ENCODE peak calls at places on chromosomes 13 and 19, in six cellular contexts. O, W, R, Z, G and T are unnamed samples.

GRCh38 chr19:39406656-39407393 is at the start of gene ZFP36:
- DNase-seq in O (peak; percentile 65), W (peak; percentile 85), R (peak; percentile 85), Z (peak; percentile 95), G (peak; percentile 97), T (peak; percentile 91)

GRCh38 chr13:74134777-74135305 is 637 bp upstream of the KLF12 start:
- DNase-seq in O (no peak), W (peak; percentile 57), R (peak; percentile 61), Z (no peak), G (peak; percentile 66), T (peak; percentile 40)

GRCh38 chr13:99063952-99064351 is 86.1 kb upstream of the DOCK9 start:
- DNase-seq in O (no peak), W (no peak), R (no peak), Z (no peak), G (no peak), T (no peak)

GRCh38 chr19:14439014-14439413 is 5.9 kb downstream of the PKN1 start:
- DNase-seq in O (no peak), W (no peak), R (peak; percentile 14), Z (no peak), G (no peak), T (no peak)

GRCh38 chr13:64808704-64809103 is 2421.4 kb downstream of the PCDH9 start:
- DNase-seq in O (no peak), W (no peak), R (no peak), Z (no peak), G (no peak), T (no peak)

GRCh38 chr13:113976711-113977684 is 3.1 kb upstream of the C13orf46 start:
- DNase-seq in O (no peak), W (no peak), R (no peak), Z (no peak), G (peak; percentile 66), T (no peak)

GRCh38 chr13:48138270-48138669 is 43.4 kb upstream of the MED4 start:
- DNase-seq in O (no peak), W (no peak), R (no peak), Z (no peak), G (no peak), T (no peak)

GRCh38 chr13:25778302-25778701 is 273.5 kb downstream of the SHISA2 start:
- DNase-seq in O (no peak), W (no peak), R (no peak), Z (no peak), G (no peak), T (no peak)

GRCh38 chr19:29878973-29879654 is 62.9 kb upstream of the URI1 start:
- DNase-seq in O (no peak), W (no peak), R (no peak), Z (peak; percentile 62), G (no peak), T (no peak)

GRCh38 chr13:35925669-35926068 is 205.5 kb downstream of the DCLK1 start:
- DNase-seq in O (no peak), W (no peak), R (no peak), Z (no peak), G (no peak), T (no peak)

GRCh38 chr19:35202722-35203674 is 25.5 kb downstream of the FAM187B start:
- DNase-seq in O (no peak), W (no peak), R (no peak), Z (peak; percentile 15), G (no peak), T (no peak)

GRCh38 chr19:11221082-11221598 is 18.3 kb upstream of the ANGPTL8 start:
- DNase-seq in O (no peak), W (no peak), R (no peak), Z (no peak), G (no peak), T (no peak)

GRCh38 chr13:42215578-42216421 is 56.2 kb upstream of the AKAP11 start:
- DNase-seq in O (peak; percentile 43), W (no peak), R (peak; percentile 39), Z (peak; percentile 72), G (no peak), T (no peak)

GRCh38 chr13:85997587-85997986 is 198.4 kb upstream of the SLITRK6 start:
- DNase-seq in O (no peak), W (no peak), R (no peak), Z (no peak), G (no peak), T (no peak)

GRCh38 chr19:3625996-3626472 is 556 bp downstream of the CACTIN start:
- DNase-seq in O (no peak), W (no peak), R (no peak), Z (no peak), G (no peak), T (no peak)

GRCh38 chr13:26867451-26868067 is 107.0 kb upstream of the GPR12 start:
- DNase-seq in O (no peak), W (no peak), R (peak; percentile 48), Z (no peak), G (no peak), T (peak; percentile 15)

GRCh38 chr13:77053192-77053591 is 26.2 kb upstream of the FBXL3 start:
- DNase-seq in O (no peak), W (no peak), R (no peak), Z (no peak), G (no peak), T (no peak)

GRCh38 chr13:46378411-46378810 is 8.6 kb downstream of the RUBCNL start:
- DNase-seq in O (peak; percentile 43), W (no peak), R (no peak), Z (no peak), G (no peak), T (no peak)

GRCh38 chr19:1765182-1765903 is 12.0 kb downstream of the ONECUT3 start:
- DNase-seq in O (no peak), W (no peak), R (no peak), Z (no peak), G (no peak), T (no peak)

GRCh38 chr19:55376381-55376933 is at the start of gene TMEM190:
- DNase-seq in O (no peak), W (no peak), R (no peak), Z (peak; percentile 59), G (no peak), T (no peak)